ENCODE peak calls at places on chromosomes 11 and 22, in ten cellular contexts. G, Y, O, K, T, S, B, A, R and N are unnamed samples.

GRCh38 chr22:43860126-43860525 is 2.2 kb downstream of the SULT4A1 start:
- DNase-seq in G (no peak), Y (no peak), A (no peak), T (no peak), B (no peak), O (no peak), R (no peak), K (no peak), S (no peak), N (no peak)

GRCh38 chr11:133898031-133898769 is 52.9 kb upstream of the SPATA19 start:
- DNase-seq in O (no peak), R (no peak), Y (no peak), S (peak; percentile 1), K (no peak), A (no peak), T (no peak), B (no peak), G (no peak), N (no peak)

GRCh38 chr22:49956418-49956770 is 4.2 kb upstream of the PIM3 start:
- DNase-seq in T (no peak), G (no peak), R (no peak), O (no peak), S (no peak), B (no peak), K (no peak), A (no peak), Y (no peak), N (no peak)

GRCh38 chr11:75469785-75470405 is 36.9 kb upstream of the KLHL35 start:
- DNase-seq in Y (no peak), T (no peak), R (no peak), B (no peak), K (no peak), S (no peak), G (no peak), A (no peak), O (no peak), N (no peak)

GRCh38 chr22:49976439-49977175 is 16.0 kb downstream of the PIM3 start:
- DNase-seq in T (peak; percentile 67), S (no peak), Y (no peak), R (no peak), G (no peak), K (no peak), O (no peak), B (no peak), A (no peak), N (no peak)

GRCh38 chr11:14519692-14520085 is 497 bp downstream of the PSMA1 start:
- DNase-seq in S (no peak), Y (peak; percentile 26), O (peak; percentile 75), K (peak; percentile 41), A (no peak), R (no peak), G (peak; percentile 34), T (peak; percentile 9), B (no peak), N (no peak)

GRCh38 chr11:110896358-110896757 is 184.1 kb upstream of the ARHGAP20 start:
- DNase-seq in G (peak; percentile 93), Y (no peak), T (no peak), K (peak; percentile 86), A (peak; percentile 57), S (no peak), B (no peak), O (peak; percentile 87), R (no peak), N (no peak)

GRCh38 chr11:17161515-17161914 is 46.3 kb downstream of the PIK3C2A start:
- DNase-seq in A (no peak), R (no peak), O (no peak), Y (no peak), S (no peak), T (no peak), B (no peak), K (no peak), G (no peak), N (no peak)

GRCh38 chr22:35314161-35314942 is 14.7 kb downstream of the TOM1 start:
- DNase-seq in B (no peak), R (no peak), Y (no peak), T (no peak), K (no peak), A (no peak), S (no peak), O (no peak), G (no peak), N (no peak)

GRCh38 chr11:123775274-123775673 is 21.0 kb upstream of the OR6X1 start:
- DNase-seq in G (no peak), O (no peak), B (no peak), T (no peak), A (no peak), Y (no peak), K (no peak), S (no peak), R (no peak), N (no peak)

DNA sequence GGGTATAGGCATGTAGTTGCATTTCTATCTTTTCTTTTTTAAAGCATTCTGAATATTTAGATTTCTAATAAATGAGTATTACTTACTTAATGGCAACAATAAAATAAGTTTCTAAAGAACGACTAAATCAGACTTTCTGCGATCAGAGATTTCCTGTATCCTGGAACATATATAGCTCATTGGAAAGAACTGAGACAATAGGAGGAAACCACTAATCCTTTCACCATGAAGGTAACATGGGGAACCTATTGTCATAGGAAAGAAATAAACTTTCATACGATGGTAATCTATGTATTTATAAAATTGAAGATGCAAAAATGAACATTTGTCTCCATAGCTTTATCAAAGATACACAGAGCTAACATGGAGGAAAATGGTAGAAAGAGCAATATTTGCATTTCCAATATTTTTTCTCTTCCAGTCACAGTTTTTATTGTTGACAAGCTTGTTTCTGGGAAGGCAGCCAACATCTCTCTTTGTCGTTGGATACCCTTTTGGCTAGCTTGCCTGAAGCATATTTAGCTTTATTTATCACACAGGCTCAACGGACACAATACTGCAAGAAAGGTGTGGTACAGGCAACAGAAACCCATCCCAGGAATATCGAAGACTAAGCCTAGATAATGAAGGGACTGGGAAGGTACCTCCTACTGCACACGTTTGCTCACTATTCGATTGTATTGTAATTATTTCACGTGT is 293.3 kb upstream of the MPPED2 start:
- DNase-seq in A (no peak), S (no peak), B (no peak), T (no peak), K (no peak), Y (no peak), R (no peak), O (no peak), G (no peak), N (no peak)
- H3K9ac ChIP-seq in A (no peak overlapping the region), S (no peak overlapping the region), B (no peak overlapping the region), T (no peak overlapping the region), K (no peak overlapping the region), Y (no peak overlapping the region), R (no peak overlapping the region), O (no peak overlapping the region), G (no peak overlapping the region), N (no peak overlapping the region)

GRCh38 chr11:69149646-69150045 is 6.1 kb upstream of the SMIM38 start:
- DNase-seq in O (no peak), T (no peak), K (no peak), A (no peak), S (no peak), Y (no peak), R (peak; percentile 36), B (no peak), G (no peak), N (no peak)

GRCh38 chr11:69151811-69152210 is 3.9 kb upstream of the SMIM38 start:
- DNase-seq in Y (no peak), K (no peak), O (no peak), A (no peak), G (no peak), T (no peak), B (no peak), S (no peak), R (no peak), N (no peak)

GRCh38 chr11:69148806-69149205 is 6.9 kb upstream of the SMIM38 start:
- DNase-seq in B (no peak), A (no peak), Y (no peak), S (no peak), G (no peak), R (no peak), K (no peak), T (no peak), O (no peak), N (no peak)

GRCh38 chr11:69150175-69150574 is 5.6 kb upstream of the SMIM38 start:
- DNase-seq in A (no peak), B (no peak), G (no peak), K (no peak), S (no peak), Y (no peak), R (no peak), O (no peak), T (no peak), N (no peak)

GRCh38 chr11:69148377-69148762 is 7.4 kb upstream of the SMIM38 start:
- DNase-seq in B (no peak), O (no peak), A (no peak), K (no peak), G (no peak), R (no peak), S (no peak), Y (no peak), T (no peak), N (no peak)
- H2AFZ ChIP-seq in B (no peak overlapping the region), O (no peak overlapping the region), A (no peak overlapping the region), K (no peak overlapping the region), G (no peak overlapping the region), R (no peak overlapping the region), S (no peak overlapping the region), Y (no peak overlapping the region), T (no peak overlapping the region), N (no peak overlapping the region)

GRCh38 chr22:24826710-24827285 is 20.8 kb downstream of the SGSM1 start:
- DNase-seq in G (no peak), T (no peak), K (no peak), A (no peak), R (no peak), S (no peak), O (no peak), B (no peak), Y (no peak), N (no peak)
- H3K9ac ChIP-seq in G (no peak overlapping the region), T (no peak overlapping the region), K (no peak overlapping the region), A (no peak overlapping the region), R (no peak overlapping the region), S (no peak overlapping the region), O (no peak overlapping the region), B (no peak overlapping the region), Y (no peak overlapping the region), N (no peak overlapping the region)

GRCh38 chr11:120337133-120337895 is 1.1 kb downstream of the ARHGEF12 start:
- DNase-seq in T (no peak), K (no peak), O (peak; percentile 45), Y (peak; percentile 41), R (peak; percentile 35), S (no peak), G (peak; percentile 50), B (peak; percentile 23), A (peak; percentile 61), N (no peak)

GRCh38 chr11:120339394-120339890 is 3.2 kb downstream of the ARHGEF12 start:
- DNase-seq in K (peak; percentile 43), O (peak; percentile 49), T (no peak), S (no peak), A (peak; percentile 65), G (peak; percentile 43), R (peak; percentile 45), Y (peak; percentile 44), B (no peak), N (no peak)

GRCh38 chr11:120336641-120337132 is 474 bp downstream of the ARHGEF12 start:
- DNase-seq in T (no peak), Y (peak; percentile 43), S (no peak), K (peak; percentile 20), O (peak; percentile 75), A (peak; percentile 56), G (peak; percentile 30), B (no peak), R (no peak), N (no peak)

GRCh38 chr11:120335928-120336640 is at the start of gene ARHGEF12:
- DNase-seq in G (peak; percentile 99), K (peak; percentile 97), R (peak; percentile 93), B (peak; percentile 95), O (peak; percentile 98), S (no peak), A (peak; percentile 98), Y (peak; percentile 97), T (peak; percentile 33), N (no peak)

GRCh38 chr11:120337896-120338840 is 2.0 kb downstream of the ARHGEF12 start:
- DNase-seq in B (no peak), A (peak; percentile 52), T (no peak), O (peak; percentile 67), G (no peak), R (no peak), S (no peak), K (peak; percentile 59), Y (peak; percentile 45), N (no peak)
- H2AFZ ChIP-seq in B (no peak overlapping the region), A (no peak overlapping the region), T (no peak overlapping the region), O (peak overlapping the region; percentile 72), G (no peak overlapping the region), R (no peak overlapping the region), S (no peak overlapping the region), K (no peak overlapping the region), Y (no peak overlapping the region), N (peak overlapping the region; percentile 22)